ENCODE peak calls at places on chromosome 17, in six cellular contexts. L is body of pancreas; X is suprapubic skin; F is CD8-positive, alpha-beta T cell; G is heart left ventricle; S is stomach. M is an unnamed sample.

GRCh38 chr17:80254396-80255241 is 6.0 kb upstream of the RNF213 start:
- DNase-seq in L (peak; percentile 49), X (no peak), F (no peak), G (no peak), S (peak; percentile 58), M (peak; percentile 82)

GRCh38 chr17:36591434-36592315 is at the start of gene DHRS11:
- DNase-seq in L (peak; percentile 90), X (peak; percentile 90), F (peak; percentile 75), G (peak; percentile 92), S (peak; percentile 89), M (peak; percentile 68)

GRCh38 chr17:14664511-14664910 is 363.6 kb downstream of the HS3ST3B1 start:
- DNase-seq in L (no peak), X (no peak), F (no peak), G (no peak), S (no peak), M (no peak)

GRCh38 chr17:30278032-30278431 is 13.7 kb downstream of the BLMH start:
- DNase-seq in L (peak; percentile 45), X (no peak), F (no peak), G (no peak), S (peak; percentile 28), M (no peak)

GRCh38 chr17:45384800-45385262 is 47.8 kb downstream of the ARHGAP27 start:
- DNase-seq in L (peak; percentile 19), X (no peak), F (no peak), G (no peak), S (no peak), M (no peak)

GRCh38 chr17:40338058-40338457 is 26.5 kb downstream of the GJD3 start:
- DNase-seq in L (no peak), X (no peak), F (no peak), G (no peak), S (no peak), M (no peak)

GRCh38 chr17:56897646-56898424 is 16.0 kb downstream of the TRIM25 start:
- DNase-seq in L (no peak), X (peak; percentile 50), F (no peak), G (no peak), S (no peak), M (no peak)

GRCh38 chr17:58755577-58756245 is at the start of gene PPM1E:
- DNase-seq in L (peak; percentile 68), X (no peak), F (peak; percentile 20), G (peak; percentile 66), S (peak; percentile 33), M (peak; percentile 16)

GRCh38 chr17:82767041-82767754 is 15.3 kb downstream of the TBCD start:
- DNase-seq in L (peak; percentile 68), X (no peak), F (no peak), G (no peak), S (peak; percentile 77), M (peak; percentile 45)

GRCh38 chr17:31096106-31096436 is 1.3 kb downstream of the NF1 start:
- DNase-seq in L (no peak), X (no peak), F (no peak), G (no peak), S (no peak), M (no peak)

GRCh38 chr17:16381496-16381820 is 567 bp downstream of the UBB start:
- DNase-seq in L (peak; percentile 30), X (no peak), F (peak; percentile 11), G (no peak), S (no peak), M (no peak)

GRCh38 chr17:57517519-57518342 is 227.4 kb downstream of the CCDC182 start:
- DNase-seq in L (no peak), X (no peak), F (no peak), G (no peak), S (no peak), M (no peak)

GRCh38 chr17:41835800-41836549 is at the start of gene NT5C3B:
- DNase-seq in L (peak; percentile 74), X (no peak), F (peak; percentile 50), G (peak; percentile 83), S (peak; percentile 67), M (peak; percentile 39)

GRCh38 chr17:65366102-65366844 is 195.2 kb downstream of the AXIN2 start:
- DNase-seq in L (no peak), X (no peak), F (no peak), G (no peak), S (no peak), M (no peak)

GRCh38 chr17:72843591-72843990 is 248.9 kb downstream of the SLC39A11 start:
- DNase-seq in L (no peak), X (no peak), F (no peak), G (no peak), S (no peak), M (no peak)

GRCh38 chr17:75049057-75049456 is 2.0 kb downstream of the KCTD2 start:
- DNase-seq in L (no peak), X (no peak), F (no peak), G (no peak), S (no peak), M (no peak)

GRCh38 chr17:38357488-38358123 is 6.0 kb downstream of the SOCS7 start:
- DNase-seq in L (no peak), X (no peak), F (no peak), G (no peak), S (no peak), M (peak; percentile 61)

GRCh38 chr17:57612202-57613071 is 132.7 kb downstream of the CCDC182 start:
- DNase-seq in L (no peak), X (peak; percentile 38), F (no peak), G (no peak), S (no peak), M (no peak)

GRCh38 chr17:63988741-63989621 is 9.2 kb upstream of the PRR29 start:
- DNase-seq in L (no peak), X (no peak), F (no peak), G (peak; percentile 44), S (no peak), M (no peak)

GRCh38 chr17:63429766-63430165 is 16.3 kb downstream of the CYB561 start:
- DNase-seq in L (no peak), X (peak; percentile 20), F (no peak), G (no peak), S (no peak), M (no peak)

GRCh38 chr17:39800540-39800939 is 62.8 kb downstream of the GRB7 start:
- DNase-seq in L (no peak), X (no peak), F (peak; percentile 32), G (no peak), S (no peak), M (no peak)

GRCh38 chr17:39919087-39919683 is 750 bp upstream of the GSDMB start:
- DNase-seq in L (no peak), X (no peak), F (no peak), G (no peak), S (no peak), M (no peak)

DNA sequence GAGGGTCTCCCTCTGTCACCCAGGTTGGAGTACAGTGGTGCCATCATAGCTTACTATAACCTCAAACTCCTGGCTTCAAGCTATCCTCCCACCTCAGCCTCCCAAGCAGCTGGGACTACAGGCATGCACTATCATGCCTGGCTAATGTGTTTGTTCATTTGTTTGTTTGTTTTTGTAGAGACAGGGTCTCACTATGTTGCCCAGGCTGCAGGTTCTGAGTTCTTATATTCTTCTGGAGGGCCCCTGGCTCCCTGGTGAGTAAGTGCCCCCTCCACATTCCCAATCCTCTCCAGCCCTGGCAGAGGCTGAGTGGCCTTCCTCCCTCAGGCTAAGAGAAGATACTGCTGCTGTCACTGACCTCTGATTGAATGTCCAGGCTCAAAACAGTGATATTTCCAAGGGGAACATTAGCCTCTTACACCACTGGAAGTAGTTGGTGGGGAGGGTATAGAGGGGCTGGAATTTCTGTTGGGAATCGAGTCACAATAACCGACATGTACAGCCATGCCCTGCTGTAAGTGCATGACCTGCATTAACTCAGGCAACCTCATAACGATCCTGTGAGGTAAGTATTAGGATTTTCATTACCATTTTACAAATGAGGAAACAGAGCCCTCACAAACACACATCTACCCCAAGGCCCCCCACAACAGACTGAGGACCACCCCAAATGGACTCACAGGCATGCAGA is 2.7 kb upstream of the ETV4 start:
- DNase-seq in L (no peak), X (no peak), F (no peak), G (no peak), S (no peak), M (no peak)
- H3K27ac ChIP-seq in L (no peak overlapping the region), X (peak overlapping the region; percentile 53), F (no peak overlapping the region), G (no peak overlapping the region), S (no peak overlapping the region), M (no peak overlapping the region)

GRCh38 chr17:21190078-21190477 is 23.9 kb downstream of the TMEM11 start:
- DNase-seq in L (no peak), X (no peak), F (no peak), G (no peak), S (no peak), M (no peak)
- H3K36me3 ChIP-seq in L (peaks cover 3% of the 10 kb centered on the region), X (peaks cover 37% of the 10 kb centered on the region), F (no peaks in the 10 kb centered on the region), G (peaks cover 61% of the 10 kb centered on the region), S (peaks cover 48% of the 10 kb centered on the region), M (no peaks in the 10 kb centered on the region)

GRCh38 chr17:5526821-5527598 is 40.6 kb downstream of the MIS12 start:
- DNase-seq in L (peak; percentile 22), X (no peak), F (no peak), G (peak; percentile 79), S (no peak), M (peak; percentile 12)

GRCh38 chr17:5530265-5530782 is 44.0 kb downstream of the MIS12 start:
- DNase-seq in L (no peak), X (peak; percentile 34), F (no peak), G (no peak), S (no peak), M (no peak)

GRCh38 chr17:5531019-5531418 is 44.7 kb downstream of the MIS12 start:
- DNase-seq in L (no peak), X (peak; percentile 28), F (no peak), G (no peak), S (no peak), M (no peak)

GRCh38 chr17:5523249-5523648 is 36.9 kb downstream of the MIS12 start:
- DNase-seq in L (no peak), X (no peak), F (no peak), G (no peak), S (no peak), M (no peak)

GRCh38 chr17:5527647-5528250 is 41.4 kb downstream of the MIS12 start:
- DNase-seq in L (no peak), X (peak; percentile 69), F (no peak), G (no peak), S (no peak), M (no peak)
- H3K27ac ChIP-seq in L (no peak overlapping the region), X (no peak overlapping the region), F (no peak overlapping the region), G (peak overlapping the region; percentile 59), S (peak overlapping the region; percentile 64), M (no peak overlapping the region)

GRCh38 chr17:68325961-68326360 is 34.7 kb downstream of the ARSG start:
- DNase-seq in L (no peak), X (no peak), F (no peak), G (no peak), S (no peak), M (no peak)

GRCh38 chr17:68327823-68328557 is 36.7 kb downstream of the ARSG start:
- DNase-seq in L (no peak), X (no peak), F (no peak), G (no peak), S (no peak), M (no peak)

GRCh38 chr17:68328676-68329075 is 37.4 kb downstream of the ARSG start:
- DNase-seq in L (no peak), X (no peak), F (no peak), G (no peak), S (no peak), M (no peak)

GRCh38 chr17:68324654-68325336 is 33.5 kb downstream of the ARSG start:
- DNase-seq in L (no peak), X (no peak), F (no peak), G (no peak), S (no peak), M (no peak)

DNA sequence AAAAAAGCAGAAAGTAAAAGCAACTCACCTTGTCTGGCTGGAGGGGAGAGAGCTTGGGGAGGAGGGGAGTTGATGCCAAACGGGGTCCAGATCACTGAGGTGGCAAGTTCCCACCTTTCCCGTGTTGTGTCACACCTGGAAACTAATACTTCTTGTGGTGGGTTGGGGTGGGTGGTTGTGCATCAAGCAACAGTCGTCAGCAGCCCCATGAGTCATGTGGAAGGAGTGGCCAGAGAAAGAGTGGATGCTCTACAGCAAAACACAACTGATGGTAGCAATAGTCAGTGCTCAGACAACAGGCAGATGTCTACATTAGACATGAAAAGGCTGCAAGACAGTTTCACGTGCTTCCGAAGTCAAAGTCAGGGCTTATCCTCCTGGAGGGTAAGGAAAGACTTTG is 35.4 kb downstream of the ARSG start:
- DNase-seq in L (no peak), X (no peak), F (no peak), G (no peak), S (no peak), M (no peak)
- H3K36me3 ChIP-seq in L (no peaks in the 10 kb centered on the region), X (no peaks in the 10 kb centered on the region), F (no peaks in the 10 kb centered on the region), G (no peaks in the 10 kb centered on the region), S (no peaks in the 10 kb centered on the region), M (no peaks in the 10 kb centered on the region)

M was measured in prostate gland.